ENCODE peak calls at places on chromosomes 7 and 10, in six cellular contexts. N, C, W, Z, I and S are unnamed samples. For H3K36me3, the result is how much of the 10 kb centered on the place peaks cover.

GRCh38 chr10:4107328-4107851 is 322.4 kb upstream of the KLF6 start:
- DNase-seq in N (no peak), W (no peak), I (peak), C (no peak), Z (no peak), S (no peak)

GRCh38 chr10:89702121-89702480 is 711 bp downstream of the KIF20B start:
- DNase-seq in W (no peak), C (peak), Z (no peak), I (no peak), N (peak), S (no peak)

GRCh38 chr10:48224979-48225560 is 49.4 kb downstream of the FRMPD2 start:
- DNase-seq in Z (no peak), I (peak), C (peak), W (no peak), N (no peak), S (no peak)

GRCh38 chr10:31961264-31961663 is 32.6 kb upstream of the ARHGAP12 start:
- DNase-seq in W (no peak), C (no peak), N (no peak), Z (no peak), I (peak), S (no peak)

GRCh38 chr10:129914960-129915359 is 49.1 kb downstream of the EBF3 start:
- DNase-seq in C (no peak), W (no peak), I (no peak), Z (no peak), N (no peak), S (no peak)

GRCh38 chr10:31620236-31621151 is 301.5 kb downstream of the ZEB1 start:
- DNase-seq in C (peak), I (peak), N (peak), Z (no peak), W (peak), S (peak)

GRCh38 chr7:91759205-91759863 is 121.2 kb downstream of the MTERF1 start:
- DNase-seq in N (no peak), W (no peak), C (peak), Z (no peak), I (no peak), S (peak)

GRCh38 chr7:102244601-102245000 is 42.1 kb upstream of the SH2B2 start:
- DNase-seq in Z (no peak), I (peak), C (no peak), N (no peak), W (no peak), S (no peak)

GRCh38 chr10:12394236-12395033 is 45.1 kb downstream of the CAMK1D start:
- DNase-seq in C (peak), I (no peak), Z (no peak), W (peak), N (peak), S (peak)

GRCh38 chr10:55631071-55631654 is 729.9 kb downstream of the ZWINT start:
- DNase-seq in Z (peak), C (peak), N (no peak), W (peak), I (peak), S (peak)

GRCh38 chr10:48658889-48659269 is 25.8 kb upstream of the WDFY4 start:
- DNase-seq in Z (no peak), W (no peak), N (no peak), I (no peak), C (no peak), S (no peak)

GRCh38 chr10:9951481-9952257 is 1066.0 kb upstream of the CELF2 start:
- DNase-seq in W (no peak), N (peak), C (peak), Z (no peak), I (no peak), S (no peak)

GRCh38 chr7:124702385-124702784 is 63.2 kb downstream of the GPR37 start:
- DNase-seq in I (no peak), N (peak), W (no peak), Z (no peak), C (peak), S (no peak)

GRCh38 chr7:124698964-124699363 is 66.6 kb downstream of the GPR37 start:
- DNase-seq in I (no peak), Z (no peak), C (peak), W (no peak), N (no peak), S (no peak)

GRCh38 chr7:124701955-124702354 is 63.6 kb downstream of the GPR37 start:
- DNase-seq in N (peak), W (no peak), Z (no peak), C (peak), I (peak), S (no peak)

GRCh38 chr7:124697746-124698145 is 67.8 kb downstream of the GPR37 start:
- DNase-seq in Z (no peak), N (no peak), I (no peak), W (no peak), C (no peak), S (no peak)

GRCh38 chr7:124700655-124701054 is 64.9 kb downstream of the GPR37 start:
- DNase-seq in I (peak), C (peak), N (peak), Z (no peak), W (no peak), S (no peak)
- H3K36me3 ChIP-seq in I (under half), C (under half), N (under half), Z (under half), W (under half), S (under half)

DNA sequence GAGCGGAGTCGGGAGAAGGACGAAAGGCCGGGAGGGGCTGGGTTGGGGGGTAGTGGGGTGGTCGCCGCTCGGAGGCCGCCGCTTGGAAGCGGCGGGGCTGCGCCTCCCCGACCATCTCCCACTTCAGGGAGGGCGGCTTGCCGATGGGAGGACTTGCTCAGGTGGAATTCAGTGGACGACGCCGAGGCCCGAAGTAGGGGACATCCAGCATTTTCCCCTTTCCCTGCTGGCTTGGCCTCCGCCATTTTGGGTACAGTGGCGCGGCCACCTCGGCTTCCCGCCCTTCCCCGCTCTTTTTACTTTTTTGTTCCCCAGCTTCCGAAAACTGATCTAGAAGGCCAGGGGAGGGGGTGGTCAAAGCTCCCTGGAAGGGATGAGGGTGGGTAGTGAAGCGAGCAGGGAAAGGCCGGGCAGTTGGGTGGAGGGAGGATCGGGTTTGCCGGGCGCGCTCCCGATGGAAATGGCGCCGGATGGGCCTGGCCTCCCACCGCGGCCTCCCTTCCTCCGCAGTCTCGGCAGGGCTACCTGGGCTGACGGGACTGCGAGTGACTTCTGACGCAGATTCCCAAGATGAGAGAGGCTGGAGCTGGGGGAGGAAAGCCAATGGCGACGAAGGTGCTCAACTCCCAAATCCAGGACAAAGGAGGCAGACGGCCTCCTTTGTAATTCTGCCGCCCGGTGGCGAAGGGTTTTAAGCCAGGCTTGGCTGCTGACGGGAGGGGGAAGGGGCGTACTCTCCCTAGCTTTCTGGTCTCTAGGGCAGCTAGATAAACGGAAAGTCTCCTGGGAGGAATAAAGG is at the start of gene PBLD:
- DNase-seq in N (peak), I (peak), C (peak), W (peak), Z (peak), S (peak)
- H4K8ac ChIP-seq in N (peak), I (peak), C (peak), W (peak), Z (peak), S (no peak)

GRCh38 chr10:86693721-86694369 is 25.5 kb downstream of the LDB3 start:
- DNase-seq in C (peak), Z (no peak), I (peak), N (peak), W (peak), S (peak)
- H3K36me3 ChIP-seq in C (under half), Z (under half), I (under half), N (under half), W (under half), S (under half)

DNA sequence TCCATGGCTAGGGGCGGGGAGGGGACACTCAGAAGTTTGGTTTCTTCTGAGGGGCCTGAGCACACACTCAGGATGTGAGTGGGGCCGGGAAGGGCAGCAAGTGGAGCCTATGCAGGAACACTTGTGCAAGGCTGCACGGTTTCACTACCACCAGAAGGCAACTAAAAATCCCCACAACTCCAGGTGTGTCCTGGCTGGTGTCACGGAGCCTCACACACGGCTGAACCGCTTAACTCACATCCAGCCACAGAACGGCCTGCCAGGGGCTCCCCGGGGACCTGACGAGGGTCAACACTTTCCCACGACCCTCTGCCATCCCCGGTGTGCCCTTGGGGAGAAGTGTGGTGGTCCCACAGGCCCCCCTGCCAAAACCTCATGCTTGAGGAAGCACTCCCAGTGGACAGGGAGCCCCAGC is 173.9 kb downstream of the ELFN1 start:
- DNase-seq in W (no peak), C (no peak), I (no peak), N (no peak), Z (no peak), S (no peak)
- H4K8ac ChIP-seq in W (no peak), C (no peak), I (no peak), N (no peak), Z (no peak), S (no peak)

DNA sequence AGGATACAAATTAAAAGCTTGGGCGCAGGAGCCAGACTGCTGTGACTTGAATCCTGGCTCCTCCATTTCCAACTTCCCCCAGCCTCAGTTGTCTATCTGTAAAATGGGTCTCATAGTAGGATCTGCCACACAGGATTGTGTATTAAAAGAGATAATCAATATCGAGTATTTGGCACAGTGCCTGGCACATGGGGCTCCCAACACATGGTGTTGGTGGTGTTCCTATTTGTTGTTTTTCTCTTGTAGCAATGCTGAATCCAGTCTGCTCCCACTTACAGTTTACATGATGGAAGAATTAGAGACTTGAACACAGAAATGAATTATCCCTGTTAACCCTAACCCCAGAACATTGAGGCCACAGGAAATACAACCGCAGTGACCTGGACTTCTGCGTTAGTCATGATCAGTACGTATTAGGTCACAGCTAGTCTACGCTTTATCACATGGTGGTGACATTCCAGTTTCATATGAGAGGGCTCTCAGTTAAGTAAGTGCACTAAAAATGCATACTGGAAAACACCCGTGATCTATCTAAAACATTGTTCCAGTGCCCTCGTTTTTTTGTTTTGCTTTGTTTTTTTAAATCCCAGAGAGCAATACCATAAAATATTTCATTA is 169.5 kb upstream of the KLF14 start:
- DNase-seq in N (peak), C (peak), W (no peak), Z (no peak), I (peak), S (no peak)
- H3K36me3 ChIP-seq in N (half or more), C (half or more), W (under half), Z (under half), I (under half), S (under half)

GRCh38 chr10:23031318-23031717 is 64.1 kb upstream of the MSRB2 start:
- DNase-seq in I (peak), Z (no peak), C (no peak), W (no peak), N (no peak), S (no peak)
- H4K8ac ChIP-seq in I (no peak), Z (no peak), C (no peak), W (no peak), N (no peak), S (no peak)

DNA sequence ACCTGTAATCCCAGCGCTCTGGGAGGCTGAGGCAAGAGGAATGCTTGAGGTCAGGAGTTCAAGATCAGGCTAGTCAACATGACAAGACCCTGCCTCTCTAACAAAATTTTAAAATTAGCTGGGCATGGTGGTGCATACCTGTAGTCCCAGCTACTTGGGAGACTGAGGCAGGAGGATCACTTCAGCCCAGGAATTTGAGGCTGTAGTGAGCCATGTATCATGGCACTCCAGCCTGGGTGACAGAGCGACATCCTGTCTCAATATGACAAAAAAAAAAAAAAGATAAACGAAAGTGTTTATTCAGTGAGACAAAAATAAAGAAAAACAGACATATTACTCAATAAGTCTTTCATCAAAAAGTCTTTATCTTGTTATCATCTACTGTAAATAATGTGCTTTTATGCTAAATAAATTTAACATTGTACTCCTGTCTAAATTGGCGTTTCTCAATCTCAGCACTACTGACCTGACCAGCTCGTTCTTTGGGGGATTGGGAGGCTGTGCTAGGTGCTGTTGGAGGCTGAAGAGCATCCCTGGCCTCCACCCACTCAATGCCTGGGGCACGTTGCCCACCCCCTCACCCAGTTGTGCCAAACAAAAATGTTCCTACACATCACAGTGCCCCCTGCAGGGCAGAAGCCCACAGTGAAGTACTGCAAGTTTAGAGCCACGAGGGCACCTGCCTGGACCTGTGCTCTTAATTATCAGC is 57.7 kb downstream of the NCAPG2 start:
- DNase-seq in I (no peak), Z (no peak), N (no peak), C (no peak), W (peak), S (peak)
- H3K36me3 ChIP-seq in I (under half), Z (half or more), N (under half), C (under half), W (under half), S (under half)